ENCODE peak calls at places on chromosomes 12 and 14, in seven cellular contexts. One of them, this sample, is unnamed.

GRCh38 chr12:61610143-61610542 is 650.1 kb upstream of the USP15 start:
- DNase-seq in foreskin melanocyte: no peak
- DNase-seq in naive thymus-derived CD4-positive, alpha-beta T cell: no peak
- DNase-seq in NCI-H69: no peak
- DNase-seq in RWPE1: no peak
- DNase-seq in GM13976: no peak
- DNase-seq in AG10803: no peak
- DNase-seq in this sample: no peak

GRCh38 chr12:39587247-39587646 is 32.4 kb downstream of the ABCD2 start:
- DNase-seq in foreskin melanocyte: peak; percentile 16
- DNase-seq in NCI-H69: peak; percentile 3
- DNase-seq in naive thymus-derived CD4-positive, alpha-beta T cell: peak; percentile 41
- DNase-seq in AG10803: peak; percentile 1
- DNase-seq in RWPE1: peak; percentile 15
- DNase-seq in GM13976: no peak
- DNase-seq in this sample: peak; percentile 41

GRCh38 chr12:47775100-47775911 is 2.3 kb downstream of the SLC48A1 start:
- DNase-seq in RWPE1: no peak
- DNase-seq in foreskin melanocyte: no peak
- DNase-seq in NCI-H69: no peak
- DNase-seq in naive thymus-derived CD4-positive, alpha-beta T cell: no peak
- DNase-seq in GM13976: no peak
- DNase-seq in AG10803: peak; percentile 50
- DNase-seq in this sample: peak; percentile 45

GRCh38 chr14:90454041-90455000 is 57.5 kb downstream of the CALM1 start:
- DNase-seq in naive thymus-derived CD4-positive, alpha-beta T cell: no peak
- DNase-seq in AG10803: peak; percentile 79
- DNase-seq in NCI-H69: peak; percentile 85
- DNase-seq in foreskin melanocyte: peak; percentile 87
- DNase-seq in RWPE1: peak; percentile 67
- DNase-seq in GM13976: no peak
- DNase-seq in this sample: peak; percentile 78

GRCh38 chr12:79058342-79058741 is 193.8 kb downstream of the SYT1 start:
- DNase-seq in RWPE1: peak; percentile 5
- DNase-seq in naive thymus-derived CD4-positive, alpha-beta T cell: no peak
- DNase-seq in foreskin melanocyte: no peak
- DNase-seq in AG10803: no peak
- DNase-seq in GM13976: no peak
- DNase-seq in NCI-H69: no peak
- DNase-seq in this sample: no peak

GRCh38 chr14:81275995-81276698 is 55.4 kb upstream of the GTF2A1 start:
- DNase-seq in NCI-H69: peak; percentile 37
- DNase-seq in GM13976: no peak
- DNase-seq in AG10803: no peak
- DNase-seq in foreskin melanocyte: peak; percentile 16
- DNase-seq in RWPE1: no peak
- DNase-seq in naive thymus-derived CD4-positive, alpha-beta T cell: no peak
- DNase-seq in this sample: no peak

GRCh38 chr12:130715996-130716917 is at the start of gene RIMBP2:
- DNase-seq in RWPE1: peak; percentile 15
- DNase-seq in foreskin melanocyte: no peak
- DNase-seq in GM13976: no peak
- DNase-seq in naive thymus-derived CD4-positive, alpha-beta T cell: no peak
- DNase-seq in NCI-H69: peak; percentile 72
- DNase-seq in AG10803: peak; percentile 13
- DNase-seq in this sample: no peak

GRCh38 chr14:67413806-67414769 is 2.1 kb upstream of the PLEK2 start:
- DNase-seq in GM13976: no peak
- DNase-seq in AG10803: peak; percentile 63
- DNase-seq in naive thymus-derived CD4-positive, alpha-beta T cell: no peak
- DNase-seq in RWPE1: peak; percentile 81
- DNase-seq in foreskin melanocyte: no peak
- DNase-seq in NCI-H69: peak; percentile 65
- DNase-seq in this sample: peak; percentile 85

GRCh38 chr12:53499261-53500118 is at the start of gene MAP3K12:
- DNase-seq in AG10803: peak; percentile 57
- DNase-seq in NCI-H69: peak; percentile 92
- DNase-seq in RWPE1: peak; percentile 55
- DNase-seq in naive thymus-derived CD4-positive, alpha-beta T cell: peak; percentile 61
- DNase-seq in GM13976: peak; percentile 70
- DNase-seq in foreskin melanocyte: peak; percentile 65
- DNase-seq in this sample: peak; percentile 60

GRCh38 chr12:20212658-20213387 is 155.5 kb upstream of the PDE3A start:
- DNase-seq in GM13976: no peak
- DNase-seq in RWPE1: peak; percentile 73
- DNase-seq in AG10803: peak; percentile 97
- DNase-seq in naive thymus-derived CD4-positive, alpha-beta T cell: no peak
- DNase-seq in NCI-H69: peak; percentile 98
- DNase-seq in foreskin melanocyte: peak; percentile 99
- DNase-seq in this sample: peak; percentile 100

GRCh38 chr12:116592731-116593130 is 33.5 kb downstream of the MAP1LC3B2 start:
- DNase-seq in NCI-H69: no peak
- DNase-seq in GM13976: no peak
- DNase-seq in RWPE1: no peak
- DNase-seq in foreskin melanocyte: no peak
- DNase-seq in naive thymus-derived CD4-positive, alpha-beta T cell: no peak
- DNase-seq in AG10803: peak; percentile 93
- DNase-seq in this sample: peak; percentile 90

GRCh38 chr12:108667349-108667748 is 33.7 kb upstream of the SELPLG start:
- DNase-seq in GM13976: no peak
- DNase-seq in naive thymus-derived CD4-positive, alpha-beta T cell: no peak
- DNase-seq in NCI-H69: peak; percentile 26
- DNase-seq in foreskin melanocyte: no peak
- DNase-seq in AG10803: no peak
- DNase-seq in RWPE1: no peak
- DNase-seq in this sample: no peak

GRCh38 chr12:112768278-112768677 is 23.3 kb upstream of the RPH3A start:
- DNase-seq in naive thymus-derived CD4-positive, alpha-beta T cell: no peak
- DNase-seq in AG10803: no peak
- DNase-seq in foreskin melanocyte: no peak
- DNase-seq in NCI-H69: no peak
- DNase-seq in GM13976: no peak
- DNase-seq in RWPE1: no peak
- DNase-seq in this sample: no peak

GRCh38 chr14:56119221-56119967 is 1.2 kb downstream of the PELI2 start:
- DNase-seq in NCI-H69: peak; percentile 95
- DNase-seq in foreskin melanocyte: no peak
- DNase-seq in RWPE1: no peak
- DNase-seq in naive thymus-derived CD4-positive, alpha-beta T cell: peak; percentile 24
- DNase-seq in AG10803: peak; percentile 38
- DNase-seq in GM13976: peak; percentile 45
- DNase-seq in this sample: peak; percentile 25

GRCh38 chr14:39459795-39460478 is 27.7 kb upstream of the FBXO33 start:
- DNase-seq in naive thymus-derived CD4-positive, alpha-beta T cell: no peak
- DNase-seq in RWPE1: no peak
- DNase-seq in NCI-H69: no peak
- DNase-seq in foreskin melanocyte: no peak
- DNase-seq in AG10803: no peak
- DNase-seq in GM13976: no peak
- DNase-seq in this sample: peak; percentile 19

GRCh38 chr14:94089479-94089878 is 8.4 kb downstream of the IFI27L1 start:
- DNase-seq in foreskin melanocyte: no peak
- DNase-seq in GM13976: no peak
- DNase-seq in AG10803: no peak
- DNase-seq in RWPE1: no peak
- DNase-seq in NCI-H69: no peak
- DNase-seq in naive thymus-derived CD4-positive, alpha-beta T cell: no peak
- DNase-seq in this sample: peak; percentile 35

GRCh38 chr12:5808956-5809355 is 136.1 kb downstream of the ANO2 start:
- DNase-seq in foreskin melanocyte: no peak
- DNase-seq in AG10803: peak; percentile 94
- DNase-seq in NCI-H69: no peak
- DNase-seq in naive thymus-derived CD4-positive, alpha-beta T cell: no peak
- DNase-seq in RWPE1: peak; percentile 26
- DNase-seq in GM13976: no peak
- DNase-seq in this sample: peak; percentile 14

GRCh38 chr14:21097616-21098133 is 780 bp downstream of the ZNF219 start:
- DNase-seq in naive thymus-derived CD4-positive, alpha-beta T cell: no peak
- DNase-seq in GM13976: no peak
- DNase-seq in foreskin melanocyte: no peak
- DNase-seq in RWPE1: no peak
- DNase-seq in NCI-H69: peak; percentile 57
- DNase-seq in AG10803: no peak
- DNase-seq in this sample: no peak